ENCODE peak calls at places on chromosome 13, in eight cellular contexts. O is activated CD8-positive, alpha-beta T cell treated with anti-CD3 and anti-CD28 coated beads, Interleukin-2, amount 10 ng/mL, durations not matched to agents 7 days and 5 days; U is IMR-90; X is aorta; L is naive thymus-derived CD8-positive, alpha-beta T cell; Y is cardiac fibroblast; K is activated naive CD4-positive, alpha-beta T cell; J is astrocyte of the spinal cord. M is an unnamed sample.

GRCh38 chr13:44040070-44040753 is 160.5 kb downstream of the LACC1 start:
- DNase-seq in O (no peak), U (peak; percentile 54), X (no peak), L (no peak), Y (peak; percentile 46), K (no peak), J (peak; percentile 82), M (no peak)

GRCh38 chr13:40475617-40476016 is 190.8 kb downstream of the FOXO1 start:
- DNase-seq in O (no peak), U (no peak), X (no peak), L (no peak), Y (no peak), K (no peak), J (no peak), M (no peak)

GRCh38 chr13:98740131-98740530 is 12.3 kb downstream of the SLC15A1 start:
- DNase-seq in O (no peak), U (no peak), X (no peak), L (no peak), Y (no peak), K (no peak), J (no peak), M (no peak)

GRCh38 chr13:100363874-100364273 is 224.7 kb downstream of the GGACT start:
- DNase-seq in O (no peak), U (peak; percentile 65), X (no peak), L (no peak), Y (no peak), K (no peak), J (peak; percentile 59), M (no peak)

GRCh38 chr13:46773556-46773955 is 23.4 kb downstream of the ESD start:
- DNase-seq in O (no peak), U (no peak), X (no peak), L (no peak), Y (no peak), K (no peak), J (no peak), M (no peak)

GRCh38 chr13:74135306-74136088 is 1.3 kb upstream of the KLF12 start:
- DNase-seq in O (peak; percentile 71), U (peak; percentile 75), X (peak; percentile 79), L (peak; percentile 33), Y (peak; percentile 81), K (peak; percentile 22), J (peak; percentile 88), M (peak; percentile 59)

GRCh38 chr13:80312967-80313366 is 28.0 kb downstream of the SPRY2 start:
- DNase-seq in O (no peak), U (peak; percentile 27), X (no peak), L (no peak), Y (no peak), K (no peak), J (no peak), M (no peak)

GRCh38 chr13:45718992-45719391 is 16.9 kb downstream of the CBY2 start:
- DNase-seq in O (no peak), U (no peak), X (no peak), L (no peak), Y (peak; percentile 7), K (no peak), J (peak; percentile 3), M (no peak)

GRCh38 chr13:33303885-33304284 is 18.3 kb upstream of the STARD13 start:
- DNase-seq in O (no peak), U (peak; percentile 77), X (no peak), L (no peak), Y (peak; percentile 42), K (no peak), J (no peak), M (no peak)

GRCh38 chr13:32828711-32829110 is 187.5 kb upstream of the KL start:
- DNase-seq in O (no peak), U (no peak), X (no peak), L (no peak), Y (no peak), K (no peak), J (no peak), M (no peak)

GRCh38 chr13:96996886-96997285 is 2.6 kb upstream of the OXGR1 start:
- DNase-seq in O (no peak), U (no peak), X (no peak), L (no peak), Y (no peak), K (no peak), J (no peak), M (no peak)

GRCh38 chr13:38477676-38478075 is 128.0 kb downstream of the UFM1 start:
- DNase-seq in O (no peak), U (no peak), X (no peak), L (no peak), Y (no peak), K (no peak), J (no peak), M (no peak)

GRCh38 chr13:76470991-76471390 is 415.2 kb downstream of the KCTD12 start:
- DNase-seq in O (no peak), U (no peak), X (no peak), L (no peak), Y (no peak), K (no peak), J (no peak), M (no peak)

GRCh38 chr13:109787135-109787954 is 962 bp upstream of the IRS2 start:
- DNase-seq in O (peak; percentile 36), U (peak; percentile 33), X (no peak), L (peak; percentile 41), Y (peak; percentile 48), K (no peak), J (peak; percentile 42), M (peak; percentile 53)

GRCh38 chr13:40680659-40681323 is 14.3 kb upstream of the FOXO1 start:
- DNase-seq in O (no peak), U (no peak), X (no peak), L (no peak), Y (no peak), K (no peak), J (no peak), M (no peak)

GRCh38 chr13:95505265-95505664 is 47.3 kb upstream of the CLDN10 start:
- DNase-seq in O (no peak), U (no peak), X (no peak), L (no peak), Y (no peak), K (no peak), J (no peak), M (no peak)

GRCh38 chr13:30809787-30810186 is 74.4 kb downstream of the ALOX5AP start:
- DNase-seq in O (no peak), U (no peak), X (no peak), L (no peak), Y (no peak), K (no peak), J (no peak), M (no peak)

GRCh38 chr13:91348906-91349435 is 1.5 kb downstream of the MIR17HG start:
- DNase-seq in O (peak; percentile 93), U (peak; percentile 79), X (peak; percentile 95), L (peak; percentile 78), Y (peak; percentile 90), K (peak; percentile 90), J (peak; percentile 91), M (peak; percentile 86)

GRCh38 chr13:66410314-66410713 is 819.8 kb downstream of the PCDH9 start:
- DNase-seq in O (no peak), U (no peak), X (no peak), L (no peak), Y (no peak), K (no peak), J (peak; percentile 24), M (no peak)

GRCh38 chr13:76853481-76853880 is 32.7 kb downstream of the KCTD12 start:
- DNase-seq in O (no peak), U (no peak), X (no peak), L (no peak), Y (peak; percentile 11), K (no peak), J (no peak), M (no peak)

GRCh38 chr13:28116736-28117135 is 16.4 kb upstream of the FLT3 start:
- DNase-seq in O (no peak), U (no peak), X (no peak), L (no peak), Y (no peak), K (no peak), J (no peak), M (no peak)

GRCh38 chr13:41075034-41075433 is 13.7 kb downstream of the WBP4 start:
- DNase-seq in O (no peak), U (peak; percentile 49), X (no peak), L (peak; percentile 9), Y (peak; percentile 63), K (no peak), J (peak; percentile 37), M (peak; percentile 41)

GRCh38 chr13:46621133-46621532 is 68.2 kb downstream of the LRCH1 start:
- DNase-seq in O (no peak), U (no peak), X (no peak), L (no peak), Y (no peak), K (no peak), J (no peak), M (no peak)

GRCh38 chr13:113034451-113035208 is 65.6 kb downstream of the MCF2L start:
- DNase-seq in O (no peak), U (peak; percentile 56), X (peak; percentile 63), L (no peak), Y (peak; percentile 70), K (no peak), J (peak; percentile 47), M (no peak)

GRCh38 chr13:99686157-99686572 is 184.9 kb downstream of the TM9SF2 start:
- DNase-seq in O (no peak), U (peak; percentile 4), X (no peak), L (no peak), Y (peak; percentile 10), K (no peak), J (peak; percentile 67), M (no peak)

GRCh38 chr13:63433546-63434150 is 2018.0 kb upstream of the PCDH20 start:
- DNase-seq in O (no peak), U (peak; percentile 87), X (no peak), L (no peak), Y (peak; percentile 25), K (no peak), J (peak; percentile 76), M (no peak)

GRCh38 chr13:52955505-52955904 is 73.1 kb upstream of the OLFM4 start:
- DNase-seq in O (no peak), U (no peak), X (no peak), L (no peak), Y (no peak), K (no peak), J (no peak), M (no peak)

GRCh38 chr13:111186305-111186930 is 71.3 kb downstream of the ARHGEF7 start:
- DNase-seq in O (no peak), U (no peak), X (no peak), L (no peak), Y (no peak), K (no peak), J (no peak), M (no peak)

GRCh38 chr13:52001120-52001731 is 10.0 kb downstream of the ATP7B start:
- DNase-seq in O (no peak), U (peak; percentile 49), X (no peak), L (no peak), Y (peak; percentile 63), K (no peak), J (peak; percentile 54), M (no peak)

M was measured in CD8-positive, alpha-beta memory T cell.